ENCODE peak calls at places on chromosomes 13 and 19, in ten cellular contexts. X, L, N, T, I, G, Z, J, D and R are unnamed samples.

GRCh38 chr13:93727301-93728141 is 500.9 kb downstream of the GPC6 start:
- DNase-seq in L (no peak), T (no peak), G (peak), N (no peak), J (peak), I (peak), Z (no peak), D (no peak), X (no peak), R (no peak)

GRCh38 chr19:10848208-10848843 is at the start of gene C19orf38:
- DNase-seq in D (no peak), Z (no peak), T (no peak), X (no peak), L (no peak), G (peak), N (no peak), J (no peak), I (no peak), R (no peak)

GRCh38 chr13:95253033-95253432 is 48.2 kb downstream of the ABCC4 start:
- DNase-seq in X (no peak), D (no peak), J (no peak), G (no peak), N (no peak), T (no peak), L (no peak), I (no peak), Z (no peak), R (no peak)

GRCh38 chr19:6470173-6470572 is 6.1 kb downstream of the CRB3 start:
- DNase-seq in J (no peak), L (no peak), D (no peak), X (no peak), T (no peak), N (no peak), Z (no peak), G (no peak), I (no peak), R (no peak)

GRCh38 chr13:81116461-81117282 is 775.7 kb upstream of the SPRY2 start:
- DNase-seq in Z (no peak), X (no peak), L (no peak), J (no peak), G (no peak), I (no peak), T (no peak), N (no peak), D (no peak), R (no peak)

GRCh38 chr13:111668451-111668850 is 348.0 kb downstream of the TEX29 start:
- DNase-seq in T (no peak), N (no peak), J (no peak), L (no peak), I (no peak), Z (no peak), X (no peak), G (no peak), D (no peak), R (no peak)

GRCh38 chr13:52010890-52011689 is at the start of gene ATP7B:
- DNase-seq in L (no peak), J (no peak), I (no peak), T (no peak), Z (no peak), G (no peak), X (peak), N (no peak), D (peak), R (no peak)

GRCh38 chr19:38194061-38194701 is 29.8 kb downstream of the DPF1 start:
- DNase-seq in G (no peak), T (no peak), L (no peak), X (no peak), I (no peak), D (no peak), Z (no peak), J (no peak), N (no peak), R (no peak)

GRCh38 chr19:18290250-18291018 is 9.0 kb upstream of the JUND start:
- DNase-seq in I (peak), D (no peak), Z (no peak), T (no peak), L (no peak), G (peak), N (no peak), X (no peak), J (peak), R (no peak)

GRCh38 chr13:31477961-31478360 is 261.4 kb upstream of the RXFP2 start:
- DNase-seq in L (no peak), T (no peak), G (peak), J (peak), N (no peak), I (peak), X (no peak), D (no peak), Z (no peak), R (no peak)

GRCh38 chr13:72431981-72432617 is 295.3 kb downstream of the MZT1 start:
- DNase-seq in I (no peak), N (no peak), T (no peak), L (no peak), J (no peak), D (no peak), X (no peak), Z (no peak), G (no peak), R (no peak)

GRCh38 chr19:46988614-46989230 is 30.9 kb upstream of the NPAS1 start:
- DNase-seq in N (no peak), X (no peak), Z (no peak), G (no peak), I (no peak), D (no peak), T (no peak), L (no peak), J (no peak), R (no peak)

GRCh38 chr19:47471733-47472457 is at the start of gene SLC8A2:
- DNase-seq in J (peak), Z (no peak), N (peak), L (no peak), D (peak), X (peak), I (peak), T (no peak), G (peak), R (peak)

GRCh38 chr13:109678459-109678858 is 107.9 kb downstream of the IRS2 start:
- DNase-seq in X (no peak), D (no peak), J (no peak), L (no peak), T (no peak), N (no peak), Z (no peak), G (no peak), I (no peak), R (no peak)

GRCh38 chr19:4624733-4625362 is 14.5 kb upstream of the TNFAIP8L1 start:
- DNase-seq in T (no peak), L (no peak), J (peak), I (peak), D (no peak), N (no peak), G (peak), X (no peak), Z (no peak), R (no peak)

GRCh38 chr19:28289294-28290063 is 923.5 kb downstream of the UQCRFS1 start:
- DNase-seq in Z (no peak), X (no peak), D (no peak), G (peak), T (no peak), N (peak), J (peak), L (no peak), I (no peak), R (peak)

GRCh38 chr19:50835785-50836542 is 2.6 kb upstream of the KLK15 start:
- DNase-seq in J (peak), D (peak), T (no peak), X (peak), N (no peak), G (peak), Z (peak), I (peak), L (no peak), R (peak)

GRCh38 chr13:41311607-41312500 is 787 bp downstream of the NAA16 start:
- DNase-seq in X (peak), J (peak), L (peak), D (peak), G (peak), Z (no peak), T (no peak), N (no peak), I (peak), R (no peak)

GRCh38 chr13:97257800-97258799 is 36.0 kb downstream of the MBNL2 start:
- DNase-seq in X (peak), J (peak), N (peak), Z (peak), T (peak), L (peak), G (peak), D (peak), I (peak), R (no peak)

GRCh38 chr13:62019858-62020257 is 604.2 kb upstream of the PCDH20 start:
- DNase-seq in Z (no peak), G (no peak), T (no peak), L (no peak), I (no peak), D (no peak), X (no peak), J (no peak), N (no peak), R (no peak)

GRCh38 chr13:110444226-110444653 is 117.3 kb downstream of the RAB20 start:
- DNase-seq in Z (no peak), I (peak), T (no peak), G (peak), D (no peak), X (no peak), L (no peak), J (peak), N (no peak), R (no peak)

GRCh38 chr19:5941673-5942072 is 27.6 kb downstream of the CAPS start:
- DNase-seq in N (no peak), I (no peak), Z (no peak), X (no peak), L (no peak), J (no peak), G (no peak), D (no peak), T (no peak), R (no peak)

GRCh38 chr13:25699600-25699999 is 327.8 kb downstream of the ATP8A2 start:
- DNase-seq in I (no peak), T (no peak), D (no peak), G (no peak), J (no peak), N (no peak), Z (no peak), L (no peak), X (no peak), R (no peak)
- H3K4me3 ChIP-seq in I (no peak), T (no peak), D (no peak), G (no peak), J (no peak), N (no peak), Z (no peak), L (no peak), X (no peak), R (no peak)

GRCh38 chr19:14197882-14198281 is 8.1 kb downstream of the ADGRL1 start:
- DNase-seq in N (no peak), G (no peak), D (no peak), Z (no peak), I (no peak), X (no peak), L (no peak), T (no peak), J (no peak), R (no peak)

GRCh38 chr19:14203258-14203657 is 2.7 kb downstream of the ADGRL1 start:
- DNase-seq in T (no peak), J (no peak), X (no peak), D (no peak), I (no peak), Z (no peak), G (no peak), L (no peak), N (no peak), R (no peak)

GRCh38 chr19:14198384-14199376 is 7.3 kb downstream of the ADGRL1 start:
- DNase-seq in I (no peak), J (no peak), Z (no peak), X (no peak), L (no peak), D (no peak), T (no peak), G (peak), N (no peak), R (no peak)
- TF ChIP-seq CTCF in I (no peak), J (peak), Z (no peak), X (no peak), L (no peak), D (no peak), T (no peak), G (peak), N (peak), R (no peak)

DNA sequence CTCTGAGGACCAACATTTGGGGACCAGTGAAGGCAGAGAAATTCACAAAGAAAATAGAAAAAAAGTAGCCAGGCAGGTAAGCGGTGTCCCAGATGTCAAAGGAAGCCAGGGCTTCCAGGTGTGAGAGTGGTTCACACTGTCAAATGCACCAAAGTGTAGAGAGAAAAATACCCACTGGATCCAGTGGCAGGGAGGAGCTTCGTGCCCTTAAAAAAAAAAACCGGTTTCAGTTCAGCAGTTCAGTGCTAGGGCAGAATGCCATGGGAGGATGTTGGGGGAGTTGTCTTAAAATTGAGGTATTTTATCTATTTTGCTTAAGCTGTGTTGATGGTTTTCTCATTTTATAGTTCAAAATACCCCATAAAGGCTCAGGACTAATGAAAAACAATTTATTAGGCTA is 47.8 kb upstream of the C1QTNF9 start:
- DNase-seq in Z (no peak), I (no peak), X (no peak), L (no peak), D (no peak), T (no peak), N (no peak), G (no peak), J (no peak), R (no peak)
- H3K4me3 ChIP-seq in Z (no peak), I (no peak), X (no peak), L (no peak), D (no peak), T (no peak), N (no peak), G (no peak), J (no peak), R (no peak)

GRCh38 chr19:44869728-44870470 is 21.2 kb upstream of the TOMM40 start:
- DNase-seq in D (no peak), I (peak), L (no peak), T (peak), Z (no peak), J (no peak), G (peak), X (peak), N (no peak), R (no peak)

GRCh38 chr19:44865196-44865767 is 19.2 kb downstream of the NECTIN2 start:
- DNase-seq in Z (no peak), L (no peak), T (no peak), G (no peak), D (no peak), I (no peak), J (no peak), X (no peak), N (no peak), R (no peak)

GRCh38 chr19:44867578-44867977 is 21.5 kb downstream of the NECTIN2 start:
- DNase-seq in D (no peak), N (no peak), Z (no peak), I (no peak), T (no peak), L (no peak), X (no peak), J (no peak), G (no peak), R (no peak)

GRCh38 chr19:44863990-44864389 is 17.9 kb downstream of the NECTIN2 start:
- DNase-seq in Z (no peak), T (no peak), D (no peak), G (no peak), I (no peak), N (no peak), J (no peak), X (no peak), L (no peak), R (no peak)

GRCh38 chr19:44866672-44867071 is 20.6 kb downstream of the NECTIN2 start:
- DNase-seq in Z (no peak), T (no peak), N (no peak), X (no peak), D (no peak), L (no peak), I (no peak), J (no peak), G (no peak), R (no peak)
- TF ChIP-seq CTCF in Z (no peak), T (no peak), N (no peak), X (no peak), D (no peak), L (no peak), I (no peak), J (no peak), G (no peak), R (no peak)

GRCh38 chr19:246551-246950 is 44.7 kb downstream of the PLPP2 start:
- DNase-seq in T (no peak), I (no peak), J (no peak), G (no peak), D (no peak), X (no peak), Z (no peak), L (no peak), N (no peak), R (peak)

GRCh38 chr19:245457-245856 is 45.7 kb downstream of the PLPP2 start:
- DNase-seq in D (no peak), G (no peak), L (no peak), N (no peak), Z (no peak), I (no peak), J (no peak), T (no peak), X (no peak), R (no peak)
- H3K4me3 ChIP-seq in D (no peak), G (no peak), L (no peak), N (no peak), Z (no peak), I (no peak), J (no peak), T (no peak), X (no peak), R (no peak)

DNA sequence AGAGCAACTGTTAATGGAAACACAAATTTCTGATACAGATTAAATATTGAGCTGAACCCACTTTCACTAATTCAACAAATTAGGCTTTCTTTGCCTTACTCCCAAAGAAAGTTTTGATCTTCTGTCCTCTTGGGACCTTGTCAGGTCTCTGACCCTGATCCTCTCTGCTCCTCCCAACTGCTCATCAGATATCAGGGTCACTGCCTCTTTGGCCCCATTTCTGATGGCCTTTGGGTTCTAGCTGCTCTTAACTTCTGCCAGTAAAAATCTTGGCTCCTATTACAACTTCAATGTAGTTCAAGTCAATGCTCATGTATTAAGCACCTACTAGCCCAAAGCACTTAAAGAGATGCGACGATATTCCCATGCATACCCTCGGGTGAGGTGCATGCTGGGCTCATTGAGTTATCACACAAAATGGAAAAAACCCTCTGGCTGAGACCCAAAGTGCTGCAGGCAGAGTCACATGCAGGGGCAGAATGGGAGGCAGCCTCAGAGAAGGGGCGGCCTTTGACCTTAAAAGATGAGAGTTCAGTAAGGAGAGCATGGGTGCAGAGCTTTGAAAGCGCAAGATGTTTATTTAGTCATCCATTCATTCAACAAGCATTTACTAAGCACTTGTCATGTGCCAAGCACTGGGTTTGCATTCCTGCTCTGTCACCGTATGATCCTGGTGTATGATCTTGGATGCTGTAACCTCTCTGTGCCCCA is 183.4 kb downstream of the USP12 start:
- DNase-seq in N (no peak), Z (no peak), I (no peak), L (peak), G (no peak), X (no peak), D (no peak), J (no peak), T (no peak), R (no peak)
- TF ChIP-seq CTCF in N (no peak), Z (no peak), I (no peak), L (no peak), G (no peak), X (no peak), D (no peak), J (no peak), T (no peak), R (no peak)

GRCh38 chr13:99987180-99988047 is 5.8 kb downstream of the ZIC2 start:
- DNase-seq in Z (no peak), N (no peak), I (no peak), X (no peak), T (no peak), G (no peak), J (no peak), L (no peak), D (no peak), R (no peak)
- H3K4me3 ChIP-seq in Z (no peak), N (no peak), I (no peak), X (no peak), T (no peak), G (no peak), J (no peak), L (no peak), D (no peak), R (peak)